ENCODE peak calls at places on chromosomes 2 and 18, in six cellular contexts. M is cardiac fibroblast; K is effector memory CD8-positive, alpha-beta T cell; C is erythroblast; I is tibial nerve; W is left ventricle myocardium superior. Y is an unnamed sample.

GRCh38 chr18:67217551-67218166 is 298.9 kb downstream of the DSEL start:
- DNase-seq in I (peak), M (peak), W (no peak), C (peak), K (peak), Y (peak)

GRCh38 chr2:229712125-229712524 is 2.2 kb downstream of the DNER start:
- DNase-seq in M (peak), W (no peak), I (no peak), C (no peak), K (no peak), Y (no peak)

GRCh38 chr2:75100011-75100680 is 99.2 kb downstream of the TACR1 start:
- DNase-seq in I (no peak), C (no peak), M (peak), W (no peak), K (no peak), Y (peak)

GRCh38 chr18:34976899-34977786 is 64.1 kb upstream of the MAPRE2 start:
- DNase-seq in M (no peak), K (peak), C (peak), W (peak), I (peak), Y (peak)

GRCh38 chr18:41731887-41732286 is 223.1 kb upstream of the PIK3C3 start:
- DNase-seq in M (peak), I (no peak), C (no peak), W (no peak), K (no peak), Y (peak)

GRCh38 chr18:53698907-53699306 is 525.6 kb downstream of the MBD2 start:
- DNase-seq in I (no peak), W (no peak), K (no peak), C (peak), M (peak), Y (no peak)

GRCh38 chr2:41870948-41871522 is 176.8 kb upstream of the PKDCC start:
- DNase-seq in M (no peak), C (no peak), K (no peak), W (peak), I (no peak), Y (no peak)

GRCh38 chr2:60959501-60959900 is 58.0 kb upstream of the PEX13 start:
- DNase-seq in M (no peak), K (no peak), C (no peak), W (no peak), I (no peak), Y (no peak)

GRCh38 chr2:175207741-175208438 is 26.4 kb upstream of the ATP5MC3 start:
- DNase-seq in M (no peak), C (no peak), W (peak), I (no peak), K (peak), Y (no peak)

GRCh38 chr2:158539176-158539895 is 82.6 kb downstream of the PKP4 start:
- DNase-seq in C (peak), K (no peak), I (no peak), M (peak), W (no peak), Y (peak)

GRCh38 chr2:55877101-55877500 is 46.5 kb downstream of the EFEMP1 start:
- DNase-seq in C (no peak), I (no peak), M (peak), K (no peak), W (no peak), Y (peak)